ENCODE peak calls at places on chromosomes 7 and 10, in four cellular contexts. H is A549, O is upper lobe of left lung, C is K562. A is an unnamed sample.

GRCh38 chr7:96953676-96954513 is 51.5 kb upstream of the DLX6 start:
- DNase-seq in H (no peak), O (no peak), C (no peak), A (no peak)

GRCh38 chr7:23380556-23380955 is 81.4 kb downstream of the MALSU1 start:
- DNase-seq in O (no peak), C (no peak), H (no peak), A (no peak)

GRCh38 chr10:31242902-31243301 is 76.1 kb upstream of the ZEB1 start:
- DNase-seq in H (peak), O (no peak), C (peak), A (no peak)

GRCh38 chr7:66837007-66837406 is 84.0 kb upstream of the TMEM248 start:
- DNase-seq in C (peak), O (peak), H (no peak), A (no peak)

GRCh38 chr10:8061274-8062211 is 7.1 kb downstream of the GATA3 start:
- DNase-seq in H (no peak), O (no peak), C (peak), A (no peak)

GRCh38 chr10:62582804-62583208 is 208.6 kb downstream of the ZNF365 start:
- DNase-seq in H (no peak), C (no peak), O (peak), A (peak)

GRCh38 chr10:71533936-71534335 is 137.2 kb downstream of the CDH23 start:
- DNase-seq in O (no peak), C (no peak), H (no peak), A (no peak)

GRCh38 chr7:39554583-39555140 is 11.5 kb upstream of the YAE1 start:
- DNase-seq in C (no peak), O (no peak), H (no peak), A (no peak)

GRCh38 chr7:27186450-27187157 is 1.6 kb upstream of the HOXA11 start:
- DNase-seq in H (no peak), C (no peak), O (no peak), A (no peak)

GRCh38 chr10:128883126-128884060 is 583.6 kb upstream of the MGMT start:
- DNase-seq in C (no peak), O (no peak), H (no peak), A (no peak)

GRCh38 chr7:158018061-158018796 is 569.4 kb downstream of the PTPRN2 start:
- DNase-seq in O (peak), C (no peak), H (no peak), A (no peak)

GRCh38 chr10:89303161-89303560 is 1.3 kb downstream of the IFIT2 start:
- DNase-seq in C (no peak), H (no peak), O (no peak), A (no peak)

GRCh38 chr10:178208-178607 is 43.0 kb downstream of the ZMYND11 start:
- DNase-seq in O (no peak), C (peak), H (peak), A (no peak)

GRCh38 chr10:60114765-60115586 is 208.6 kb upstream of the CCDC6 start:
- DNase-seq in H (peak), O (no peak), C (peak), A (no peak)

GRCh38 chr7:137703291-137704010 is 143.3 kb downstream of the DGKI start:
- DNase-seq in C (no peak), O (no peak), H (no peak), A (no peak)

GRCh38 chr10:113558336-113558735 is 5.5 kb downstream of the HABP2 start:
- DNase-seq in H (no peak), O (no peak), C (no peak), A (no peak)

GRCh38 chr10:124270940-124271339 is 147.8 kb downstream of the OAT start:
- DNase-seq in C (no peak), O (no peak), H (no peak), A (no peak)

GRCh38 chr10:132551093-132551807 is 13.7 kb downstream of the INPP5A start:
- DNase-seq in C (no peak), H (no peak), O (peak), A (no peak)

GRCh38 chr10:51832652-51833383 is 133.4 kb upstream of the CSTF2T start:
- DNase-seq in O (no peak), H (no peak), C (peak), A (no peak)

GRCh38 chr10:3935933-3936359 is 150.9 kb upstream of the KLF6 start:
- DNase-seq in O (no peak), C (no peak), H (no peak), A (no peak)

GRCh38 chr7:17984288-17984687 is 43.4 kb downstream of the PRPS1L1 start:
- DNase-seq in O (no peak), C (no peak), H (no peak), A (no peak)

GRCh38 chr10:76546411-76546810 is 1091.2 kb downstream of the KCNMA1 start:
- DNase-seq in O (no peak), H (no peak), C (no peak), A (no peak)

GRCh38 chr10:110746254-110746826 is 102.2 kb downstream of the RBM20 start:
- DNase-seq in H (peak), C (peak), O (peak), A (peak)

GRCh38 chr10:125982256-125982948 is 86.0 kb downstream of the FANK1 start:
- DNase-seq in C (peak), H (peak), O (no peak), A (no peak)

GRCh38 chr7:117873056-117873932 is at the start of gene CTTNBP2:
- DNase-seq in H (peak), C (peak), O (peak), A (peak)

GRCh38 chr7:112411186-112411795 is 39.0 kb upstream of the IFRD1 start:
- DNase-seq in H (no peak), C (no peak), O (no peak), A (peak)

GRCh38 chr7:121932768-121933167 is 59.8 kb downstream of the PTPRZ1 start:
- DNase-seq in O (no peak), C (no peak), H (no peak), A (no peak)

GRCh38 chr10:16770141-16770540 is 47.1 kb downstream of the RSU1 start:
- DNase-seq in C (no peak), O (no peak), H (no peak), A (no peak)

GRCh38 chr7:112945046-112945445 is 141.6 kb downstream of the GPR85 start:
- DNase-seq in C (no peak), O (no peak), H (no peak), A (no peak)

GRCh38 chr10:24299587-24300258 is 90.8 kb downstream of the KIAA1217 start:
- DNase-seq in H (no peak), O (no peak), C (no peak), A (no peak)

GRCh38 chr10:123331438-123331837 is 177.2 kb downstream of the BUB3 start:
- DNase-seq in C (no peak), H (no peak), O (no peak), A (no peak)

GRCh38 chr10:30151581-30152389 is 92.4 kb upstream of the JCAD start:
- DNase-seq in C (peak), O (peak), H (no peak), A (no peak)

GRCh38 chr10:116460219-116460618 is 32.6 kb downstream of the PNLIPRP3 start:
- DNase-seq in H (no peak), O (no peak), C (no peak), A (no peak)

GRCh38 chr7:95199779-95200558 is 124.4 kb downstream of the PON1 start:
- DNase-seq in C (peak), O (peak), H (peak), A (peak)

GRCh38 chr10:100004805-100005510 is 4.8 kb downstream of the DNMBP start:
- DNase-seq in H (no peak), C (no peak), O (no peak), A (no peak)

GRCh38 chr10:132845041-132845551 is 59.1 kb upstream of the NKX6-2 start:
- DNase-seq in H (no peak), O (peak), C (no peak), A (no peak)

GRCh38 chr10:79153753-79154152 is 85.0 kb downstream of the ZMIZ1 start:
- DNase-seq in O (no peak), C (no peak), H (no peak), A (no peak)
- TF ChIP-seq EP300 in O (peak), C (no peak), H (no peak), A (no peak)

GRCh38 chr7:674454-675410 is 51.8 kb upstream of the DNAAF5 start:
- DNase-seq in H (no peak), C (no peak), O (no peak), A (peak)
- TF ChIP-seq EP300 in H (no peak), C (no peak), O (no peak), A (no peak)

GRCh38 chr10:79248341-79248931 is 98.8 kb upstream of the PPIF start:
- DNase-seq in H (no peak), C (no peak), O (peak), A (no peak)
- TF ChIP-seq EP300 in H (no peak), C (no peak), O (peak), A (no peak)

DNA sequence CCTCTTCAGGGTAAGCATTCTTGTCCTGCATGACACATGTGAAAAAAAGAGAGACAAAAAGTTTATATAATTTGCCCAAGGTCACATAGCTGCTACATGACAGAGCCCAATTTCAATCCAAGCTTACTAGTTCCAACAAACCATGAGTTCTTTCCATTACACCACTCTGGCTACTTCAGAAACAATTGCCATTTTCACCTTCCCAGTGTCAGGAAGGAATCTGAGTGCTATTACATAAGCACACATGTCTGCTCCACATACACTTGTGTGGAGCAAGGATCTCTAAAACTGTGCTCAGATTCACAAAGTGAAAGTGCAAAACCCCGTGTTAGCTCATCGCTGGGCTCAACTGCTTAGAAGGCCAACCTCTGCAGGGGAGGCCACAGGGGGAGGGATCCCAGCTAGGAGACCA is 356.2 kb upstream of the NFE2L3 start:
- DNase-seq in H (no peak), O (no peak), C (no peak), A (peak)
- TF ChIP-seq EP300 in H (no peak), O (peak), C (no peak), A (no peak)

DNA sequence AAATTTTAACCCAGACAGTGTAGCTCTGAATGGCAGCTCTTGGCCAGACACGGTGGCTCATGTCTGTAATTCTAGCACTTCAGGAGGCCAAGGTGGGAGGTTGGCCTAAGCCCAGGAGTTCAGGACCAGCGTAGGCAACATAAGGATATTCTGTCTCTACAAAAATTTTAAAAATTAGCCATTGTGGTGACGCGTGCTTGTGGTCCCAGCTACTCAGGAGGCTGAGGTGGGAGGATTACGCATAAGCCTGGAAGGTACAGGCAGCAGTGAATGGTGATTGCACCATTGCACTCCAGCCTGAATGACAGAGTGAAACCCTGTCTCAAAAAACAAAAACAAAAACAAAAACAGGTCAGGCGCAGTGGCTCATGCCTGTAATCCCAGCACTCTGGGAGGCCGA is 50.0 kb downstream of the SUFU start:
- DNase-seq in C (no peak), O (no peak), H (no peak), A (no peak)
- TF ChIP-seq EP300 in C (no peak), O (no peak), H (no peak), A (no peak)

DNA sequence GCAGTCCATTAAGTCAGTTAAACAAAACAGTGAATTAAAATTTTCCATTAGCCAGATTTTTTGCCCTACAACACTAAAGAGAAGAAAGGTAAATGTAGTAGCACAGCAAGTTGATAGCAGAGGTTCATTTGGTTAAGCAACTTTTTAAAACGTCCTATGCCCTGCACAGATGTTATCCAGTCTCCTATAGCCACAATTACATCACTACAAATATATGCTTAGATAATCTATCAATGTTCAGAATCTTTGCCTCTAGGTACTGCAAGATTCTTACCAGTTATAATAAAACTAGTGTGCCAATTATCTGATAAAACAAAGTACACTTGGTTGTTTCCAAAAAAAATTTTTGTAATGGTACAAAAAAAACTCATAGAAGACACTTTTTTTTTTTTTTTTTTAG is 175.5 kb upstream of the MYO3A start:
- DNase-seq in H (no peak), O (no peak), C (no peak), A (no peak)
- TF ChIP-seq EP300 in H (no peak), O (no peak), C (no peak), A (no peak)